ENCODE peak calls at places on chromosomes 3 and 15, in nine cellular contexts. U is fibroblast of the conjunctiva; K is non-pigmented ciliary epithelial cell; S is choroid plexus epithelial cell; L is left lung; M is iris pigment epithelial cell; F is epithelial cell of esophagus; Y is CD4-positive, alpha-beta T cell; D is psoas muscle. Z is an unnamed sample.
A peak's percentile ranks its signal among the peaks of the same experiment; 100 is the strongest.

GRCh38 chr3:61935819-61936218 is 374.4 kb downstream of the PTPRG start:
- DNase-seq in F (no peak), L (no peak), D (no peak), M (no peak), K (no peak), U (no peak), S (no peak), Y (no peak), Z (no peak)

GRCh38 chr3:86969500-86970189 is 21.3 kb downstream of the VGLL3 start:
- DNase-seq in U (no peak), F (peak; percentile 63), Y (no peak), K (no peak), M (peak; percentile 63), L (no peak), D (no peak), S (peak; percentile 74), Z (no peak)

GRCh38 chr3:188539631-188540194 is 385.8 kb downstream of the LPP start:
- DNase-seq in M (no peak), U (no peak), L (no peak), D (no peak), Y (no peak), S (no peak), F (no peak), K (no peak), Z (no peak)

GRCh38 chr3:124133366-124133940 is 141.5 kb upstream of the ROPN1 start:
- DNase-seq in U (no peak), K (no peak), L (no peak), Y (no peak), S (no peak), F (no peak), M (no peak), D (no peak), Z (no peak)

GRCh38 chr3:169295126-169295525 is 368.4 kb downstream of the MECOM start:
- DNase-seq in D (no peak), K (peak; percentile 10), F (peak; percentile 37), Y (no peak), L (no peak), M (peak; percentile 27), U (no peak), S (peak; percentile 61), Z (no peak)

GRCh38 chr3:195068481-195069080 is 202.4 kb downstream of the XXYLT1 start:
- DNase-seq in U (no peak), Y (no peak), S (no peak), K (no peak), L (no peak), M (no peak), D (no peak), F (no peak), Z (no peak)

GRCh38 chr15:84766461-84767005 is 18.1 kb downstream of the ZNF592 start:
- DNase-seq in S (no peak), Y (no peak), F (no peak), U (no peak), L (no peak), M (no peak), D (no peak), K (no peak), Z (no peak)

GRCh38 chr3:128084675-128085021 is 32.4 kb downstream of the SEC61A1 start:
- DNase-seq in L (no peak), Y (no peak), F (no peak), K (no peak), U (no peak), D (no peak), M (no peak), S (no peak), Z (no peak)

GRCh38 chr3:180409170-180409569 is 192.8 kb upstream of the TTC14 start:
- DNase-seq in U (no peak), L (no peak), K (no peak), S (no peak), D (no peak), Y (no peak), M (peak; percentile 48), F (peak; percentile 55), Z (no peak)

GRCh38 chr3:188594137-188594536 is 440.2 kb downstream of the LPP start:
- DNase-seq in Y (no peak), F (peak; percentile 73), L (no peak), K (peak; percentile 86), U (peak; percentile 81), S (peak; percentile 89), D (no peak), M (peak; percentile 94), Z (no peak)

GRCh38 chr3:184546252-184546651 is 15.3 kb upstream of the EPHB3 start:
- DNase-seq in K (no peak), S (no peak), Y (no peak), L (no peak), U (no peak), M (no peak), F (no peak), D (no peak), Z (no peak)

GRCh38 chr3:152400912-152401311 is 132.2 kb downstream of the MBNL1 start:
- DNase-seq in D (no peak), L (no peak), S (peak; percentile 45), U (no peak), M (peak; percentile 65), K (peak; percentile 56), Y (no peak), F (no peak), Z (no peak)

GRCh38 chr15:42921049-42921731 is 612 bp upstream of the TTBK2 start:
- DNase-seq in S (peak; percentile 41), F (peak; percentile 39), M (peak; percentile 24), D (peak; percentile 29), U (no peak), K (no peak), L (no peak), Y (peak; percentile 17), Z (peak; percentile 8)

GRCh38 chr15:81294501-81294850 is 29.5 kb downstream of the STARD5 start:
- DNase-seq in Y (no peak), S (no peak), D (no peak), F (no peak), K (no peak), M (no peak), L (no peak), U (no peak), Z (no peak)

GRCh38 chr15:62035256-62035908 is 24.9 kb downstream of the VPS13C start:
- DNase-seq in S (peak; percentile 70), F (peak; percentile 55), L (no peak), K (no peak), D (no peak), Y (no peak), U (peak; percentile 12), M (peak; percentile 78), Z (no peak)

GRCh38 chr3:127052121-127052561 is 69.2 kb downstream of the PLXNA1 start:
- DNase-seq in F (no peak), L (peak; percentile 82), D (peak; percentile 86), S (no peak), Y (no peak), K (no peak), M (no peak), U (no peak), Z (no peak)

GRCh38 chr3:37032961-37033360 is 39.6 kb downstream of the MLH1 start:
- DNase-seq in S (no peak), F (no peak), L (no peak), Y (no peak), U (no peak), K (no peak), D (peak; percentile 21), M (no peak), Z (no peak)

GRCh38 chr3:168077091-168077490 is 18.6 kb downstream of the GOLIM4 start:
- DNase-seq in D (no peak), K (no peak), L (no peak), S (no peak), Y (no peak), F (peak; percentile 45), M (no peak), U (no peak), Z (no peak)

GRCh38 chr15:43795197-43795596 is 3.1 kb downstream of the SERF2 start:
- DNase-seq in S (no peak), L (no peak), D (no peak), Y (no peak), F (no peak), K (no peak), M (no peak), U (no peak), Z (no peak)

GRCh38 chr15:90839187-90840071 is 29.0 kb upstream of the FURIN start:
- DNase-seq in U (no peak), D (no peak), L (peak; percentile 81), K (no peak), Y (no peak), M (peak; percentile 10), F (peak; percentile 85), S (peak; percentile 33), Z (no peak)

GRCh38 chr3:188153498-188153948 is 434 bp upstream of the LPP start:
- DNase-seq in Y (peak; percentile 34), K (peak; percentile 82), M (peak; percentile 94), L (peak; percentile 91), S (peak; percentile 94), F (peak; percentile 87), D (peak; percentile 81), U (peak; percentile 74), Z (peak; percentile 43)

GRCh38 chr15:46768287-46768686 is 949.0 kb upstream of the SEMA6D start:
- DNase-seq in D (no peak), M (no peak), U (no peak), F (peak; percentile 1), Y (no peak), K (no peak), L (no peak), S (no peak), Z (no peak)

GRCh38 chr3:169147246-169148008 is 516.1 kb downstream of the MECOM start:
- DNase-seq in L (peak; percentile 68), M (peak; percentile 62), Y (no peak), D (peak; percentile 13), F (peak; percentile 71), K (peak; percentile 26), U (no peak), S (peak; percentile 81), Z (no peak)

GRCh38 chr3:136050250-136050649 is 84.7 kb downstream of the PPP2R3A start:
- DNase-seq in K (no peak), D (no peak), U (no peak), L (no peak), F (no peak), M (no peak), S (no peak), Y (no peak), Z (no peak)

GRCh38 chr3:109005443-109005842 is 51.8 kb upstream of the GUCA1C start:
- DNase-seq in L (no peak), K (no peak), S (no peak), D (no peak), U (no peak), F (no peak), Y (no peak), M (no peak), Z (no peak)

GRCh38 chr15:83786336-83786735 is 132.4 kb downstream of the ADAMTSL3 start:
- DNase-seq in L (no peak), Y (no peak), S (no peak), K (no peak), F (no peak), U (no peak), M (no peak), D (no peak), Z (no peak)

GRCh38 chr3:38583688-38584087 is 65.8 kb downstream of the SCN5A start:
- DNase-seq in K (no peak), U (no peak), M (no peak), Y (no peak), L (no peak), F (no peak), S (no peak), D (no peak), Z (no peak)

GRCh38 chr15:89631902-89632264 is 23.4 kb downstream of the KIF7 start:
- DNase-seq in S (no peak), Y (no peak), M (no peak), F (no peak), D (no peak), U (no peak), K (no peak), L (no peak), Z (no peak)

GRCh38 chr3:42071720-42072582 is 19.2 kb upstream of the TRAK1 start:
- DNase-seq in U (peak; percentile 18), L (no peak), K (no peak), D (peak; percentile 74), F (peak; percentile 64), S (peak; percentile 76), Y (no peak), M (peak; percentile 70), Z (no peak)

GRCh38 chr3:134277271-134277670 is 26.6 kb upstream of the RYK start:
- DNase-seq in K (no peak), D (no peak), U (no peak), F (peak; percentile 41), S (no peak), M (no peak), Y (no peak), L (no peak), Z (no peak)

Z was measured in T-helper 17 cell.